ENCODE peak calls at places on chromosomes 13 and 19, in four cellular contexts. V is lung, A is mucosa of descending colon, I is gastrocnemius medialis. K is an unnamed sample.

GRCh38 chr13:20354722-20355121 is 122.6 kb upstream of the GJB6 start:
- DNase-seq in V (no peak), A (no peak), I (no peak), K (no peak)

GRCh38 chr19:50330365-50331078 is 1.3 kb upstream of the KCNC3 start:
- DNase-seq in V (peak), A (peak), I (peak), K (no peak)

GRCh38 chr13:70108276-70108845 is at the start of gene KLHL1:
- DNase-seq in V (no peak), A (no peak), I (no peak), K (no peak)

GRCh38 chr13:103941506-103942148 is 875.4 kb upstream of the SLC10A2 start:
- DNase-seq in V (no peak), A (no peak), I (no peak), K (no peak)

GRCh38 chr19:38134538-38135149 is 89.4 kb downstream of the DPF1 start:
- DNase-seq in V (no peak), A (peak), I (peak), K (no peak)

GRCh38 chr13:112974676-112975075 is 5.7 kb downstream of the MCF2L start:
- DNase-seq in V (no peak), A (no peak), I (no peak), K (no peak)

GRCh38 chr19:43872547-43873336 is 45.6 kb downstream of the ZNF283 start:
- DNase-seq in V (no peak), A (no peak), I (no peak), K (no peak)

GRCh38 chr13:95020298-95020987 is 280.8 kb downstream of the ABCC4 start:
- DNase-seq in V (no peak), A (no peak), I (no peak), K (no peak)

GRCh38 chr19:17117250-17117789 is 41.7 kb downstream of the MYO9B start:
- DNase-seq in V (no peak), A (no peak), I (no peak), K (no peak)

GRCh38 chr13:111629016-111629415 is 308.6 kb downstream of the TEX29 start:
- DNase-seq in V (no peak), A (no peak), I (no peak), K (no peak)

GRCh38 chr13:22800726-22801401 is 379.9 kb upstream of the SGCG start:
- DNase-seq in V (no peak), A (peak), I (peak), K (peak)

GRCh38 chr19:752652-753517 is 2.0 kb downstream of the MISP start:
- DNase-seq in V (peak), A (peak), I (peak), K (no peak)

GRCh38 chr19:6608950-6609349 is 18.0 kb upstream of the CD70 start:
- DNase-seq in V (no peak), A (no peak), I (no peak), K (no peak)

GRCh38 chr19:2215281-2215751 is 20.8 kb downstream of the PLEKHJ1 start:
- DNase-seq in V (no peak), A (no peak), I (no peak), K (no peak)

GRCh38 chr13:39506559-39507390 is 96.2 kb downstream of the LHFPL6 start:
- DNase-seq in V (no peak), A (no peak), I (no peak), K (no peak)

GRCh38 chr13:51729853-51730553 is 74.0 kb downstream of the DHRS12 start:
- DNase-seq in V (no peak), A (no peak), I (peak), K (no peak)

GRCh38 chr13:51730927-51731326 is 73.0 kb downstream of the DHRS12 start:
- DNase-seq in V (no peak), A (no peak), I (no peak), K (no peak)

GRCh38 chr13:51733656-51734334 is 70.2 kb downstream of the DHRS12 start:
- DNase-seq in V (no peak), A (no peak), I (peak), K (no peak)

GRCh38 chr13:51728972-51729371 is 75.0 kb downstream of the DHRS12 start:
- DNase-seq in V (no peak), A (no peak), I (no peak), K (no peak)

DNA sequence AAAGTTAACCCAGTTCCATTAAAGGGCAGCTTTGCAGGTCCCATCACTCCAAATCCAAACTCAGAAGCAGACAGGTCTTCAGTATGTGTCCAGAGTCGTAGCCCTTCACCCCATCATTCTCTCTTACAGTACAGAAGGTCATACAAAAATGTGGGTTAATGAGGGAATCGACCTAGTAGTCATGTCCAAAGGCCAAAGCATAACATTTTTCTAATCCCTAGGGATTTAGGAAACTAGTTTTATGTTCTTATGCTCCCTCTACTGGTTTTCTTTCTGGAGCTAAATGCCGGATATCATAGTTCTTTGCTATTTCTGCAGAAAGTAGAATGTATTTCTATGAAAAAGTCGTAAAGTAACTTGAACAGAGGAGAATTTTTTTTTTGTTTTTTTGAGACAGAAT is 72.2 kb downstream of the DHRS12 start:
- DNase-seq in V (no peak), A (no peak), I (no peak), K (no peak)
- TF ChIP-seq CTCF in V (no peak), A (no peak), I (peak), K (peak)

DNA sequence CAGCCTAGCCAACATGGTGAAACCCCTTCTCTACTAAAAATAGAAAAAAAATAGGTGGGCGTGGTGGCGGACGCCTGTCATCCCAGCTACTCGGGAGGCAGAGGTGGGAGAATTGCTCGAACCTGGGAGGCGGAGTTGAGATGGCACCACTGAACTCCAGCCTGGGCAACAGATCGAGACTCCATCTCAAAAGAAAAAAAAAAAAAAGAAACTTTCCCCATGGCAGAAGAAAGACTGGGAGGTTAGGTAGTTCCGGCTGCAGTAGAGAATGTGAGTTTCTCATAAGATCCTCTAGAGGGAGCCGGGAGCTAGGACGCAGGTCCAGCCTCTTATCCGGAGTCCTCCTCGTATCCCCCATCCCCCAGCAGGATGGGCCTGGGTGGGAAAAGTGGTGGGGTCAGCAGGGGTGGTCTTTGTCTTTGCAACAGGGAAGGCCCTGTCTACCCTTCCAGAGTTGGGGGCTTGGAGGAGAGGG is 13.2 kb upstream of the CREB3L3 start:
- DNase-seq in V (no peak), A (peak), I (no peak), K (no peak)
- TF ChIP-seq CTCF in V (peak), A (peak), I (peak), K (peak)

GRCh38 chr13:97364827-97365226 is 69.1 kb upstream of the RAP2A start:
- DNase-seq in V (no peak), A (no peak), I (no peak), K (no peak)
- TF ChIP-seq CTCF in V (no peak), A (no peak), I (no peak), K (no peak)

GRCh38 chr19:33216198-33216830 is 9.3 kb downstream of the SLC7A10 start:
- DNase-seq in V (no peak), A (no peak), I (no peak), K (no peak)

GRCh38 chr19:33215438-33216197 is 10.0 kb downstream of the SLC7A10 start:
- DNase-seq in V (no peak), A (no peak), I (no peak), K (no peak)

GRCh38 chr19:33212773-33213172 is 12.9 kb downstream of the SLC7A10 start:
- DNase-seq in V (no peak), A (no peak), I (no peak), K (no peak)

GRCh38 chr19:33212024-33212772 is 13.5 kb downstream of the SLC7A10 start:
- DNase-seq in V (no peak), A (no peak), I (no peak), K (no peak)

GRCh38 chr19:33214621-33215020 is 11.0 kb downstream of the SLC7A10 start:
- DNase-seq in V (no peak), A (peak), I (no peak), K (no peak)
- TF ChIP-seq CTCF in V (no peak), A (no peak), I (no peak), K (peak)

DNA sequence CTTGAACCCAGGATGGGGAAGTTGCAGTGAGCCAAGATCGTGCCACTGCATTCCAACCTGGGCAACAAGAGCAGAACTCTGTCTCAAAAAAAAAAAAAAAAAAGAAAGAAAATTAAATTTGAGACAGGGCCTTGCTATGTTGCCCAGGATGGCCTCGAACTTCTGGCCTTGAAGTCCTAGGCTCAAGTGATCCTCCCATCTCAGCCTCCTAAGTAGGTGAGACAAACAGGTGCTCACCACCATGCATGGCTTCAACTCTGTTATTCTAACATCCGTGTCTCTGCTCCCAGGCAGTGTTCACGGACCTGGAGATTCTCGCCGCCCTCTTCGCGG is 40.3 kb downstream of the PDE4A start:
- DNase-seq in V (no peak), A (no peak), I (no peak), K (no peak)
- TF ChIP-seq CTCF in V (no peak), A (no peak), I (no peak), K (no peak)

GRCh38 chr13:45681101-45681500 is 21.0 kb upstream of the CBY2 start:
- DNase-seq in V (no peak), A (no peak), I (no peak), K (no peak)

GRCh38 chr13:45682494-45683008 is 19.6 kb upstream of the CBY2 start:
- DNase-seq in V (no peak), A (no peak), I (no peak), K (no peak)

GRCh38 chr13:45678282-45678681 is 23.8 kb upstream of the CBY2 start:
- DNase-seq in V (no peak), A (no peak), I (no peak), K (no peak)

GRCh38 chr13:45683701-45684100 is 18.4 kb upstream of the CBY2 start:
- DNase-seq in V (no peak), A (no peak), I (no peak), K (no peak)
- TF ChIP-seq CTCF in V (no peak), A (no peak), I (no peak), K (peak)

K was measured in epithelial cell of proximal tubule.